ENCODE peak calls at places on chromosomes 4 and X, in five cellular contexts. T is A549, O is K562, M is GM12878, A is HepG2. B is an unnamed sample.

GRCh38 chr4:48470570-48470969 is 12.6 kb upstream of the SLC10A4 start:
- DNase-seq in T (no peak), M (no peak), A (no peak), O (no peak), B (no peak)

GRCh38 chr4:166498541-166498940 is 625.5 kb downstream of the TLL1 start:
- DNase-seq in O (no peak), M (no peak), A (no peak), T (no peak), B (no peak)

GRCh38 chr4:160175064-160175643 is 1072.3 kb downstream of the RAPGEF2 start:
- DNase-seq in A (no peak), M (no peak), T (peak; percentile 16), O (no peak), B (no peak)

GRCh38 chrX:134619838-134620237 is 38.4 kb downstream of the PLAC1 start:
- DNase-seq in A (no peak), T (no peak), M (no peak), O (no peak), B (no peak)

GRCh38 chr4:7634611-7635010 is 199.9 kb upstream of the PSAPL1 start:
- DNase-seq in T (no peak), A (no peak), M (no peak), O (no peak), B (no peak)

GRCh38 chrX:70062961-70063550 is 799 bp downstream of the OTUD6A start:
- DNase-seq in O (no peak), A (no peak), T (no peak), M (no peak), B (no peak)

GRCh38 chrX:71440401-71440800 is 74.2 kb downstream of the TAF1 start:
- DNase-seq in M (no peak), O (no peak), T (no peak), A (no peak), B (no peak)

GRCh38 chrX:43750248-43750676 is 94.2 kb downstream of the MAOA start:
- DNase-seq in T (peak; percentile 55), O (peak; percentile 39), M (no peak), A (peak; percentile 57), B (peak; percentile 76)

GRCh38 chr4:21134994-21135393 is 434.7 kb downstream of the PACRGL start:
- DNase-seq in T (peak; percentile 1), M (no peak), A (no peak), O (no peak), B (peak; percentile 65)

GRCh38 chrX:47802589-47802988 is 34.1 kb upstream of the ZNF81 start:
- DNase-seq in O (no peak), M (no peak), T (peak; percentile 66), A (peak; percentile 10), B (no peak)

GRCh38 chr4:64503416-64503815 is 94.2 kb upstream of the TECRL start:
- DNase-seq in O (no peak), A (no peak), T (no peak), M (no peak), B (no peak)

DNA sequence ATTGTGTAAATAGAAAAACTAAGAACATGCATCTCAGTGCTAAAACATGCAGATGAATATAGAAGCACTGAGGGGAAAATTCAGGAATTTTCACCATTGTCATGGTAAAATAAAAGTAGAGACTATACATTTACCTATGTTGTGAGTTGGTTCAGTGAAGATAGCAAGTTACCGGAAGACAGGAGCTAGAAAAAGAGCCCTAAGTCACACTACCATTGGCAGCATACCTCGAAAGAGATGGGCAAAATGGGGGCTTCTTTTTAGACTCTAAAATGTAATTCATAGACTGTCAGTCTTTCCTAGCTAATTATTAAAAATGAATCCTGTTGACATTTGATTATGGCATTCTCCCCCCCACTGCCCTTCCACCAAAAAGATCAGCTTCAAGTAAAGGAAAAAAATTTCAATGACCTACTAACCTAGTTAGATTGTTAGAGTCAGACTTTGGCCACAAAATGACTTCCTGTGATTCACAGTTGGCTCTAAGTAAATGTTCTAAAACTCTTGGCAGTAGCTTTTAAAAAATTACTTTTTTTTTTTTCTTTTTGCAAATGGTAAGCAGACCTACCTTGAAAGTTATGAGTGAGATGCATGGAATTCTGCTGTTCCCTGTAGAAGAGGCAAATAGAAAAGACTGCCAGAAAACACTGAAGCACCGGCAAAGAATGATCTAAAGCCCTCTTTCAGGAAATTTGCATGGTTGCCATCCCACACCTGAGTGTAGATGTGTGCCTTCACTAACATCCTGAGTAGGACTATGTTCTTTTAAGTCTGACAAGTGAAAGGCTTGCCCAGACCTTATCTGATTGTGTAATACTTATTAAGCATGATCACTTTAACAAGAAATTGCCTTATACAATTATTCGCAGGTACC is 26.4 kb upstream of the ARSJ start:
- DNase-seq in O (no peak), T (no peak), M (no peak), A (no peak), B (peak; percentile 40)
- TF ChIP-seq JUNB in O (no peak), T (no peak), M (no peak), A (no peak), B (no peak)

GRCh38 chrX:118593407-118593806 is 97.8 kb downstream of the DOCK11 start:
- DNase-seq in A (no peak), T (no peak), M (no peak), O (no peak), B (no peak)

GRCh38 chrX:118594697-118595420 is 99.2 kb downstream of the DOCK11 start:
- DNase-seq in O (no peak), M (no peak), T (no peak), A (no peak), B (no peak)

GRCh38 chrX:118596428-118596827 is 100.8 kb downstream of the DOCK11 start:
- DNase-seq in T (no peak), O (no peak), M (no peak), A (no peak), B (no peak)

GRCh38 chrX:118595501-118596042 is 100.0 kb downstream of the DOCK11 start:
- DNase-seq in A (no peak), M (no peak), T (no peak), O (no peak), B (no peak)
- TF ChIP-seq REST in A (no peak), M (no peak), T (no peak), O (no peak), B (no peak)

DNA sequence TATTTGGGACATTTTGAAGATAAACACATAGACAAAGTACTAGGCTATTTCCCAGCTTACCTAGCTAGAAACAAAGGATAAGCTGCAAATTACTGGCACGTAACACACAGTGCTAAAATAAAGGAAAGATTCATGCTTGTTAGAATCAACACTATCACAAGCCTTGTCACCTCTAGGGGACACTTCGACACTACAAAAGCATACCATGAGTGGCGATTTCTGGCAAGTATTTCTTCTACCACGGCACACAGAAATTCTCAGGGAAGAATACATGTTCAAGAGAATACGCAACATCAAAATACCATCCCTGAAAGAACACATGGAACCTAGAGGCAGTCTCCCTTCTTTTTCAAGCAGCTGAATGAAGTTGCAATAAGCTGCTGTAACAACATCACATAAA is 5.1 kb downstream of the MECP2 start:
- DNase-seq in M (no peak), T (no peak), A (no peak), O (no peak), B (no peak)
- H3K4me1 ChIP-seq in M (no peaks in the 10 kb centered on the region), T (peaks cover 33% of the 10 kb centered on the region), A (peaks cover 37% of the 10 kb centered on the region), O (peaks cover 13% of the 10 kb centered on the region), B (peaks cover 39% of the 10 kb centered on the region)

GRCh38 chr4:127311371-127311770 is 321.4 kb upstream of the INTU start:
- DNase-seq in A (no peak), M (no peak), O (no peak), T (no peak), B (no peak)
- TF ChIP-seq JUNB in A (no peak), M (no peak), O (no peak), T (no peak), B (no peak)

GRCh38 chrX:65407157-65407626 is 127.4 kb downstream of the LAS1L start:
- DNase-seq in M (no peak), O (no peak), T (no peak), A (no peak), B (peak; percentile 27)

DNA sequence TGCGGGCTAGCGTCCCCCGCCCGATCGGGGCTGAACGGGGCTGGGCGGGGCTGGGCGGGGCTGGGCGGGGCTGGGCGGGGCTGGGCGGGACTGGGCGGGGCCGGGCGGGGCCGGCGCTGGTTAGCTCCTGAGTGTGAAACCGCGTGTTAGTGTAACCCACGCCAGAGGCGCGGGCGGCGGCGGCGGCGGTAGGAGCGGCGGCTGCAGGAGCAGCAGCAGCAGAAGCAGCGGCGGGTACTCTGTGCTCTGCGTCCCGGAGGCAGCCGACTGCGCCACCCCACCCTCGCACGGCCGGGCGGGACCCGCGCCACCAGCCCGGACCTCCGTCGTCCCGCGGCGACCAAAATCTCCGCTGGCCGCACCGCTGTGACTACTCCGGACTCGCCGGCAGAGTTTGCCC is 128.1 kb downstream of the LAS1L start:
- DNase-seq in M (no peak), O (no peak), T (no peak), A (no peak), B (peak; percentile 23)
- TF ChIP-seq REST in M (no peak), O (no peak), T (no peak), A (no peak), B (no peak)

DNA sequence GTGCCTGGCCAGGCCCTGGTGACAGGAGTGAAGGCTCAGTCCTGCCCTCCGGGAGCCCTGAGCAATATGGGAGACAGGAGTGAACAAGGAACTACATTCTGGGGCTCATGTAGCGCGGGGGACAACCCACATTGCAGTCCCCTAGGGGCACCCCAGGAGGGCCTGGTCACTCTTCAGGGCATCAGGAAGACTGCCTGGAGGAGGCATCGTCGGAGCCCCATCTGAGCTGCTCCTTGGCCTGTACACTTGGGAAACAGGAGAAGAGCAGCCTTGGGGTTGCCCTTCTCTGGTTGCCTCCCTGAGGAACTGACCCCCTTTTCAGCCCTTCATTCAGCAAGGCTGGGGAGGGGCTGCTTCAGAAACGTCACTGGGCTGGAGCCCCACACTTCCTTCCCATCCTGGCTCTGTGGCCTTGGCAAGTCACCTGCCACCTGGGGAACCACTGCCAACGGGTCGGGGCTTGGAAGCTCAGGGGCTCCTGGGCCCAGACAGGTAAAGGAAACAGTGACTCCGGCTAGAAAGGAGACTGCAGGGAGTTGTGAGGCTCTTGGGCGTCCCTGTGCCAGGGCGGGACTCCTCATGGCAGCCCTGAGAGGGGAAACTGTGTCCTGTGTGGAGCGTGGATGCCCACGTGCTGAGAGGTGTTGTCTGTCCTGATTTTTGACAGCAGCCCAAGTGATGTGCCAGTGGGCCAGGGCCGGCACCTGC is 10.1 kb downstream of the WFS1 start:
- DNase-seq in A (no peak), O (no peak), M (no peak), T (no peak), B (no peak)
- H3K4me1 ChIP-seq in A (peaks cover 52% of the 10 kb centered on the region), O (peaks cover 5% of the 10 kb centered on the region), M (peaks cover 15% of the 10 kb centered on the region), T (no peaks in the 10 kb centered on the region), B (no peaks in the 10 kb centered on the region)

DNA sequence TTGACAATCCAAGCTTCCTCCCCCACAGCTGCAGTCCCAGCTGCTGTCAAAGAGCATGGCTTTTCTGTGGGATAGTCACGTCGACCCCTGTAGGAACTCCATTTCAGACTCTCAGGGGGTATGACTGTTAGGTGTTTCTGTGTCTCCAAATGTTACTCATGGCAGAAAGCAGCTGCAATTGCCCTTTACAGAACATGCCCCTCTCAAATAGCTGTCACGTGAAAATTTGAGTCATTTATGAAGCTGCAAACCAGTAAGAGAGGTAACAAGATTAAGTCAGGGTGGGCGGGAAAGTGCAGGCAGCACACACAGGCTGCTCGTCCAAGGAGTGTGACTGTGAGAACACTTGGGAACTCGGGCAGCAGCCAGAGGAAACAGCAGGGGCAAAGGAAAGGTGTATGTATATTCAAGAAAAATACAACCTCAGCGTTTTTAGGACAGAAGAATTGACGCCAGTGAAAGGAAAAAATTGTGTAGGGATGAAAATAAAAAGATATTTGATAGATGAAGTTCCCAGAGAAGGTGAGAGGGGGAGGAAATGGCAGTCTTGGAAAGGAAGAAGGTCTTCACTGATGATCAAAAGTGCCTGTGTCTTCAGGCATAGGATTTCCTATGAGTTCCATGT is 66.5 kb upstream of the TMEM184C start:
- DNase-seq in A (no peak), O (no peak), T (no peak), M (peak; percentile 24), B (no peak)
- TF ChIP-seq JUNB in A (no peak), O (no peak), T (no peak), M (peak; percentile 78), B (no peak)

B was measured in GM23338.